ENCODE peak calls at places on chromosomes 5 and 9, in eight cellular contexts. M is cardiac muscle cell, F is upper lobe of right lung, D is tibial nerve, Q is breast epithelium, Z is IMR-90, H is fibroblast of lung, X is SK-N-SH. O is an unnamed sample. For H3K36me3, the result is how much of the 10 kb centered on the place peaks cover.

GRCh38 chr9:129178579-129178909 is 483 bp upstream of the IER5L start:
- DNase-seq in H (no peak), Z (no peak), M (no peak), F (no peak), D (no peak), Q (no peak), X (no peak), O (no peak)

GRCh38 chr5:112787261-112787660 is 49.6 kb downstream of the APC start:
- DNase-seq in F (no peak), Z (peak), Q (no peak), M (no peak), X (no peak), H (peak), D (no peak), O (peak)

GRCh38 chr9:118321823-118322222 is 617.6 kb downstream of the TLR4 start:
- DNase-seq in H (no peak), X (no peak), D (no peak), Q (no peak), Z (no peak), M (no peak), F (no peak), O (no peak)

GRCh38 chr5:179258922-179259730 is 86.1 kb downstream of the ADAMTS2 start:
- DNase-seq in H (peak), Z (peak), X (peak), Q (peak), F (peak), D (no peak), M (peak), O (no peak)

GRCh38 chr5:115709585-115709984 is 83.7 kb upstream of the TMED7 start:
- DNase-seq in M (no peak), D (peak), F (no peak), X (no peak), Z (no peak), Q (no peak), H (no peak), O (no peak)

GRCh38 chr5:117058740-117059139 is 484.1 kb upstream of the SEMA6A start:
- DNase-seq in M (no peak), H (no peak), X (no peak), Q (no peak), Z (no peak), D (no peak), F (no peak), O (no peak)

GRCh38 chr5:135236187-135236835 is 162.7 kb downstream of the MACROH2A1 start:
- DNase-seq in D (no peak), Z (no peak), H (no peak), M (no peak), Q (peak), X (no peak), F (peak), O (no peak)

GRCh38 chr9:69857131-69857530 is 36.5 kb downstream of the CFAP95 start:
- DNase-seq in F (no peak), Z (peak), M (peak), X (no peak), H (peak), Q (no peak), D (no peak), O (peak)

GRCh38 chr5:39863926-39864572 is 439.3 kb upstream of the DAB2 start:
- DNase-seq in F (no peak), Q (no peak), X (no peak), H (no peak), Z (no peak), D (no peak), M (no peak), O (peak)

GRCh38 chr9:114701971-114702370 is 20.0 kb upstream of the TEX48 start:
- DNase-seq in Z (no peak), Q (no peak), M (no peak), D (no peak), H (no peak), F (no peak), X (no peak), O (no peak)

GRCh38 chr5:107514305-107514704 is 156.4 kb downstream of the EFNA5 start:
- DNase-seq in X (no peak), D (no peak), F (no peak), Z (peak), H (peak), M (no peak), Q (no peak), O (peak)

GRCh38 chr5:108711898-108712297 is 35.8 kb upstream of the FER start:
- DNase-seq in F (no peak), X (no peak), Z (no peak), H (no peak), D (no peak), M (no peak), Q (no peak), O (no peak)

GRCh38 chr5:82975812-82976211 is 101.4 kb downstream of the TMEM167A start:
- DNase-seq in Q (no peak), F (no peak), X (no peak), H (no peak), Z (no peak), D (no peak), M (no peak), O (peak)

GRCh38 chr5:38715671-38716070 is 130.1 kb upstream of the OSMR start:
- DNase-seq in M (no peak), X (peak), Z (peak), D (no peak), H (no peak), Q (no peak), F (no peak), O (no peak)

DNA sequence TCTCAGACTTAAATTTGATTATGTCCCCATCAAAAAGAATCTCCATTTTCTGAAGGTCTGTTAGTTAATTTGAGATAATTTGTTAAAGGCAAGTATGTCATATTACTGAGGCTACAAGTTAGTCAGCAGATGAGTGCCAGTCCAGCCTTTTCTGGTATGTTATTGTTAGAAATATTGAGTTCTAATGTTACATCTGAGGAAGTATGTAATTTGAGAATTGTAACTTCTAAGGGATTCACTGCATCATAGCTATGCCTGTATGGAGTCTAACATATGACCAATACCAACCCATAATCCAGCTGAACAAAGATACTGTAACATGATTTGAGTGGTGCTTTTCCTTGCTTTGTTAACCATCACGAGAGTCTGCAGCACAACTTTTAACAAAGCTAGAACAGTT is 13.9 kb downstream of the SLC23A1 start:
- DNase-seq in Z (peak), H (peak), X (no peak), M (no peak), D (no peak), F (no peak), Q (no peak), O (no peak)
- TF ChIP-seq CTCF in Z (no peak), H (no peak), X (no peak), M (no peak), D (no peak), F (no peak), Q (no peak), O (no peak)

GRCh38 chr9:95852059-95853032 is 23.1 kb upstream of the ERCC6L2 start:
- DNase-seq in D (no peak), Z (peak), Q (no peak), H (peak), M (no peak), X (no peak), F (no peak), O (peak)
- H3K4me3 ChIP-seq in D (no peak), Z (no peak), Q (no peak), H (no peak), M (no peak), X (no peak), F (no peak), O (no peak)

GRCh38 chr9:124350485-124351263 is 64.6 kb downstream of the PSMB7 start:
- DNase-seq in Q (peak), X (no peak), M (no peak), H (no peak), Z (no peak), D (no peak), F (peak), O (no peak)
- H3K36me3 ChIP-seq in Q (under half), X (under half), M (under half), H (half or more), Z (half or more), D (half or more), F (half or more), O (under half)

DNA sequence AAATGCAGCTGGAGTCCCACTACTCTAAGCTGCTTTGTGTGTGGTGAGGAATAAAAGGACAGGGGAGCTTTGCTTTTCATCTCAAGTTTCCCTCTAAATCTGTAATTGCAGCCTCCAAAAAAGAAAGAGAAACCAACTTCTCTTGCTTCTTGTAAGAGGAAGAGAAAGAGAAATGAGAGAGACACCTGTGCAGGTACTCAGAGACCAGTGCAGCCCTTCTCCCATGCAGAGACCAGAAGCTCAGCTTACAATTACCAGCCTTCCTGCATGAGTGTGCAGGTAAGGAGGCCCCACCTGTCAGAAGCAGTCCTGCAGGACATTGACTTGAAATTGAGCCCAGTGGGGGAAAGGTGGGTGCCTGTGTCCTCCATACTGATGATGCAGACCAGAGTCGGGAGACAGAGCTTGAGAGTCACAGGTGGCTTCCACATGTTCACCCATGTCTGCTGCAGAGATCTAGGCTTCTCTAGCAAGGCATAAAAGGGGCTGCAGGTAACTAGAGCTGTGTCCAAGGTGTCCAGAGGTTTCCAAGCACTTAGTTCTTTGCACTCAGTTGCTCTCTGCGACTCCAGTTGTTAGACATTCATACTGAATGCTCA is 15.3 kb upstream of the MED10 start:
- DNase-seq in Z (no peak), M (no peak), X (no peak), D (no peak), F (no peak), Q (no peak), H (no peak), O (no peak)
- TF ChIP-seq CTCF in Z (no peak), M (no peak), X (no peak), D (no peak), F (no peak), Q (no peak), H (no peak), O (no peak)

GRCh38 chr5:137376127-137376526 is 123.0 kb downstream of the SPOCK1 start:
- DNase-seq in Z (no peak), M (no peak), D (no peak), Q (no peak), F (peak), H (no peak), X (no peak), O (no peak)
- H3K4me3 ChIP-seq in Z (no peak), M (no peak), D (no peak), Q (no peak), F (no peak), H (no peak), X (no peak), O (no peak)

GRCh38 chr5:150254363-150255154 is 35.0 kb downstream of the CAMK2A start:
- DNase-seq in Q (no peak), M (no peak), Z (no peak), H (no peak), D (no peak), F (no peak), X (no peak), O (no peak)
- H3K36me3 ChIP-seq in Q (under half), M (under half), Z (under half), H (under half), D (under half), F (under half), X (under half), O (under half)

GRCh38 chr5:26024774-26025173 is 1013.6 kb downstream of the CDH9 start:
- DNase-seq in Q (no peak), M (no peak), X (peak), D (no peak), H (no peak), F (no peak), Z (no peak), O (no peak)
- TF ChIP-seq CTCF in Q (no peak), M (no peak), X (no peak), D (no peak), H (no peak), F (no peak), Z (no peak), O (no peak)

DNA sequence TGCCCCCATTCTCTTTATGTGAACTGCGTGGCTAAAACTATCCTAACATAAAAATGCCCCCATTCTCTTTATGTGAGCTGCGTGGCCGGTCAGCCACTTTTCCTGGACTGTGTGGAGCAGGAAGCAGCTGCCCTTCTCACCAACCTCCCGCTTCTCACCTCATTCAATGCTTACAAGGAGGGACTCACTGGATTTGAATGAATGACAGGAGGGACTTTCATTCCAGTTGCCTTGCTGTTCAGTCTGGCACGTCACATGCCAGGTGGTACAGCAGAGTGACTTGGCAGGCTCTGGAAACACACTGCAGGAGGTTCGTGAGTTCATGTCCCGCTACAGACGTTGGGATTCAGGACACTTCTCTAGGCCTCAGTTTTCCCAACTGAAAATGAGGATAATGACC is 60.2 kb upstream of the NFIL3 start:
- DNase-seq in F (no peak), H (peak), X (no peak), Q (no peak), Z (no peak), M (no peak), D (no peak), O (no peak)
- H3K4me3 ChIP-seq in F (no peak), H (no peak), X (no peak), Q (no peak), Z (no peak), M (no peak), D (no peak), O (no peak)

DNA sequence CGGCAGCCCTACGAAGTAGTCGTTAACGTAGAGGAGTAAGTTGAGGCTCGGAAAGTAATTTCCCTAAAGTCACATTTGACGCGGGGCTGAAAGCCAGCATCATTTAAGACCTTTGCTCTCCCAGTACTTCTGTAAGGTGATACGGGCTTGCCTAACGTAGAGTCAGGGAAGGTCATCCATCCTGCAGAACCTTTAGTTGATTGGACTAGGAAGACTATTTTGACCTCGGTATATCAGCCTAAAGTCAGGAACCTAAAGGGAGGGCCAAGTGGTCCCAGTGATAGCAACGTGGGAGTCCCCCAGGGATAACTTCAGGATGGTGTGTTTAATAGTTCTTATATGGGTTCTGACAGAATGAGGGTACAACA is 657 bp downstream of the NUP214 start:
- DNase-seq in Z (no peak), X (no peak), F (no peak), Q (no peak), H (no peak), D (no peak), M (no peak), O (no peak)
- H3K36me3 ChIP-seq in Z (under half), X (under half), F (under half), Q (under half), H (under half), D (half or more), M (under half), O (under half)